ENCODE peak calls at places on chromosomes 1 and 21, in seven cellular contexts. B is mesendoderm, A is H1, W is neuronal stem cell, C is H9, P is mesenchymal stem cell, L is trophoblast cell. D is an unnamed sample.
A peak's percentile ranks its signal among the peaks of the same experiment; 100 is the strongest.

GRCh38 chr1:111147948-111148347 is 7.9 kb downstream of the CEPT1 start:
- DNase-seq in L (no peak), B (no peak), W (no peak), P (no peak), C (no peak), A (no peak), D (no peak)

GRCh38 chr1:113536182-113536780 is 146.0 kb downstream of the MAGI3 start:
- DNase-seq in B (no peak), W (no peak), P (peak; percentile 20), C (no peak), L (no peak), A (no peak), D (peak; percentile 64)

GRCh38 chr1:16233431-16233830 is 3.6 kb downstream of the CPLANE2 start:
- DNase-seq in W (no peak), A (no peak), C (no peak), P (no peak), B (no peak), L (no peak), D (no peak)

GRCh38 chr1:35935989-35936388 is 5.1 kb downstream of the AGO3 start:
- DNase-seq in C (no peak), A (no peak), P (peak; percentile 41), W (no peak), L (no peak), B (no peak), D (no peak)

GRCh38 chr1:52857443-52857842 is 14.9 kb downstream of the ZYG11A start:
- DNase-seq in C (no peak), A (no peak), L (no peak), P (no peak), W (no peak), B (no peak), D (peak; percentile 38)

GRCh38 chr1:28247603-28248272 is 11.6 kb upstream of the SESN2 start:
- DNase-seq in B (no peak), P (no peak), C (no peak), A (no peak), L (no peak), W (no peak), D (no peak)

GRCh38 chr1:182129398-182129797 is 67.9 kb upstream of the ZNF648 start:
- DNase-seq in C (no peak), B (no peak), A (no peak), W (no peak), L (no peak), P (no peak), D (no peak)

GRCh38 chr1:9302745-9303524 is 10.2 kb downstream of the SPSB1 start:
- DNase-seq in W (no peak), A (no peak), C (no peak), L (peak; percentile 43), B (no peak), P (peak; percentile 99), D (peak; percentile 97)

GRCh38 chr1:198937231-198938031 is 298.6 kb downstream of the PTPRC start:
- DNase-seq in B (peak; percentile 32), C (no peak), A (no peak), P (peak; percentile 97), L (no peak), W (no peak), D (peak; percentile 95)

GRCh38 chr1:165444897-165445370 is at the start of gene RXRG:
- DNase-seq in B (peak; percentile 76), P (peak; percentile 40), A (peak; percentile 57), C (peak; percentile 66), L (no peak), W (peak; percentile 52), D (peak; percentile 0)

GRCh38 chr1:109760581-109761226 is 3.0 kb downstream of the EPS8L3 start:
- DNase-seq in W (no peak), P (no peak), A (peak; percentile 30), L (no peak), C (no peak), B (no peak), D (no peak)

GRCh38 chr1:204377800-204378608 is 18.3 kb upstream of the PLEKHA6 start:
- DNase-seq in C (peak; percentile 79), P (no peak), B (peak; percentile 55), W (no peak), A (peak; percentile 92), L (peak; percentile 39), D (no peak)

GRCh38 chr1:25106981-25107642 is 125.2 kb downstream of the SYF2 start:
- DNase-seq in L (no peak), A (no peak), B (no peak), C (no peak), W (no peak), P (no peak), D (no peak)

GRCh38 chr21:34073749-34074282 is 438 bp downstream of the MRPS6 start:
- DNase-seq in L (no peak), P (no peak), B (no peak), C (no peak), A (peak; percentile 54), W (no peak), D (no peak)

GRCh38 chr1:208857471-208857870 is 613.3 kb upstream of the PLXNA2 start:
- DNase-seq in A (no peak), W (no peak), P (no peak), C (no peak), B (no peak), L (no peak), D (no peak)

GRCh38 chr1:203025721-203026665 is at the start of gene PPFIA4:
- DNase-seq in W (peak; percentile 82), L (peak; percentile 81), B (peak; percentile 94), C (peak; percentile 93), P (peak; percentile 74), A (peak; percentile 97), D (peak; percentile 75)

GRCh38 chr1:88768187-88768586 is 84.1 kb downstream of the PKN2 start:
- DNase-seq in B (peak; percentile 28), P (no peak), W (no peak), C (no peak), A (no peak), L (no peak), D (no peak)

GRCh38 chr1:32884726-32885125 is 1.6 kb upstream of the HPCA start:
- DNase-seq in C (no peak), L (no peak), A (peak; percentile 51), W (no peak), B (no peak), P (no peak), D (no peak)

GRCh38 chr1:7044471-7044805 is 259.2 kb downstream of the CAMTA1 start:
- DNase-seq in P (no peak), W (no peak), C (peak; percentile 26), B (no peak), A (no peak), L (no peak), D (no peak)

GRCh38 chr1:30807318-30808066 is 49.9 kb upstream of the LAPTM5 start:
- DNase-seq in L (no peak), A (no peak), P (no peak), B (no peak), W (no peak), C (no peak), D (no peak)

GRCh38 chr21:41952568-41953248 is 1.1 kb downstream of the C2CD2 start:
- DNase-seq in P (peak; percentile 23), L (no peak), A (no peak), B (peak; percentile 22), W (no peak), C (no peak), D (peak; percentile 16)

GRCh38 chr21:39681845-39682244 is 63.1 kb upstream of the IGSF5 start:
- DNase-seq in B (no peak), L (peak; percentile 41), C (no peak), P (peak; percentile 60), W (no peak), A (no peak), D (peak; percentile 13)

GRCh38 chr1:184160236-184160635 is 108.7 kb downstream of the TSEN15 start:
- DNase-seq in L (peak; percentile 95), P (peak; percentile 90), B (peak; percentile 79), C (no peak), W (no peak), A (no peak), D (peak; percentile 90)

GRCh38 chr1:235971571-235972315 is 93.1 kb downstream of the NID1 start:
- DNase-seq in B (peak; percentile 97), A (peak; percentile 94), L (peak; percentile 92), P (peak; percentile 95), C (peak; percentile 93), W (peak; percentile 87), D (peak; percentile 93)

GRCh38 chr1:236058141-236058626 is 6.7 kb downstream of the NID1 start:
- DNase-seq in B (no peak), L (no peak), C (no peak), A (no peak), W (no peak), P (peak; percentile 63), D (peak; percentile 57)

GRCh38 chr1:42747125-42747524 is 7.1 kb upstream of the CLDN19 start:
- DNase-seq in W (peak; percentile 39), L (no peak), A (peak; percentile 86), B (peak; percentile 57), P (peak; percentile 19), C (peak; percentile 71), D (no peak)

GRCh38 chr1:171420810-171421209 is 64.5 kb upstream of the PRRC2C start:
- DNase-seq in L (no peak), C (no peak), A (no peak), P (no peak), B (peak; percentile 63), W (no peak), D (no peak)

DNA sequence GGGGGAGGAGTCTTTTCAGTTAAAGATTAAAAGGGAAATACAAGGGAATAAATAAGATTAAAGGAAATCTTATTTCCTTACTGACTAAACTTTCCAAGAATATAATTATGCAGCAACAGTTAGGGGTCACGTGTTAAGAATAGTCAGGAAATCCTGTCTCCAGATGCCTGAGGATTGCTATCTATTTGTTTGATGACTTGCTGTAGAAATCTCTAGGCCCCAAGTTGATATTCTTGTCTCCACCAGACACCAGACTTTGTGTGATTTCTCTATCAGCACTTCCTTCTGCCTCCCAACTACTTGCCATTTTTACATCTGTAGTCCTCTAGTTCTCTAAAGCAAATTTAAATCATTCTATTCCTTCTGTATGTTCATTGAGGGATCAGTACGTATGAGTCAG is 77.5 kb downstream of the RPAP2 start:
- DNase-seq in B (no peak), A (no peak), C (no peak), L (no peak), P (no peak), W (no peak), D (no peak)
- H2AK5ac ChIP-seq in B (no peak overlapping the region), A (no peak overlapping the region), C (no peak overlapping the region), L (no peak overlapping the region), P (no peak overlapping the region), W (no peak overlapping the region), D (no peak overlapping the region)

GRCh38 chr1:214977700-214978374 is 104.7 kb upstream of the KCNK2 start:
- DNase-seq in L (no peak), A (no peak), C (no peak), B (no peak), P (no peak), W (no peak), D (no peak)
- H2AK5ac ChIP-seq in L (no peak overlapping the region), A (no peak overlapping the region), C (no peak overlapping the region), B (no peak overlapping the region), P (no peak overlapping the region), W (no peak overlapping the region), D (peak overlapping the region; percentile 23)

DNA sequence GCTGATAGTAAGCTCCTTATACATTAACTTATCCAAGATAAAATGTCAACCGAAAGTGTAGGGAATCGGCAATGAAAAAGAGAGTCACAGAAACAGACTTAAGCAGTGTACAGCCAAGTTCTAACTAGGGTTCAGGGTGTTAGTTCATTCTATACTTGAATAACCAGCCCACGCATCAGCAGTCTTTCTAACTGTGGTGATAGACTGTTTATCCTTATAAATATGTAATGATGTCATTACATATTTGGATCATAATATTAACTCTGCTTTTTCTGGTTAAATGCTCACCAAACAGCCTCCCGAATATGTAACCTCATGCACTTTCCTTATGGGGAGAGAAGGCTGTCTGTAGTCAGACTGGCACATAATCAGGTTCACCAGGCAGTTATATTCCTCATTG is 11.0 kb downstream of the HMCN1 start:
- DNase-seq in L (no peak), A (no peak), C (no peak), B (no peak), P (no peak), W (no peak), D (peak; percentile 47)
- H2AK5ac ChIP-seq in L (no peak overlapping the region), A (no peak overlapping the region), C (no peak overlapping the region), B (no peak overlapping the region), P (no peak overlapping the region), W (no peak overlapping the region), D (no peak overlapping the region)

GRCh38 chr1:168466703-168467081 is 77.1 kb downstream of the XCL2 start:
- DNase-seq in C (no peak), W (no peak), L (no peak), P (no peak), B (no peak), A (no peak), D (no peak)
- H2AK5ac ChIP-seq in C (no peak overlapping the region), W (no peak overlapping the region), L (no peak overlapping the region), P (peak overlapping the region; percentile 86), B (no peak overlapping the region), A (no peak overlapping the region), D (no peak overlapping the region)

D was measured in IMR-90.